ENCODE peak calls at places on chromosomes 16 and 17, in six cellular contexts. O is fibroblast of lung; A is H54; Z is NCI-H510A treated with DMSO at 0.1 percent for 48 hours; B is mucosa of gallbladder; T is activated CD8-positive, alpha-beta T cell treated with anti-CD3 and anti-CD28 coated beads for 36 hours. R is an unnamed sample.

GRCh38 chr17:9170822-9171221 is 149.5 kb downstream of the NTN1 start:
- DNase-seq in O (no peak), A (no peak), Z (no peak), B (no peak), T (no peak), R (no peak)

GRCh38 chr17:82228842-82229685 is at the start of gene SLC16A3:
- DNase-seq in O (peak), A (no peak), Z (no peak), B (no peak), T (peak), R (peak)

GRCh38 chr16:66199189-66199588 is 167.3 kb upstream of the CDH5 start:
- DNase-seq in O (peak), A (no peak), Z (no peak), B (no peak), T (no peak), R (peak)

GRCh38 chr17:75689441-75689873 is 22.3 kb downstream of the SAP30BP start:
- DNase-seq in O (no peak), A (no peak), Z (peak), B (no peak), T (peak), R (no peak)

GRCh38 chr17:27354491-27355081 is 60.7 kb downstream of the WSB1 start:
- DNase-seq in O (no peak), A (no peak), Z (no peak), B (no peak), T (no peak), R (no peak)

GRCh38 chr17:27203241-27203640 is 90.7 kb upstream of the WSB1 start:
- DNase-seq in O (no peak), A (no peak), Z (no peak), B (no peak), T (no peak), R (no peak)

GRCh38 chr16:50036426-50036825 is 11.4 kb downstream of the CNEP1R1 start:
- DNase-seq in O (no peak), A (no peak), Z (no peak), B (no peak), T (no peak), R (no peak)

GRCh38 chr16:56424791-56425438 is 430 bp downstream of the AMFR start:
- DNase-seq in O (peak), A (peak), Z (no peak), B (no peak), T (peak), R (no peak)

GRCh38 chr16:13148294-13148693 is 246.9 kb downstream of the SHISA9 start:
- DNase-seq in O (no peak), A (no peak), Z (peak), B (no peak), T (no peak), R (no peak)

GRCh38 chr16:53090591-53091507 is 36.1 kb downstream of the CHD9 start:
- DNase-seq in O (peak), A (no peak), Z (no peak), B (peak), T (peak), R (peak)

GRCh38 chr17:80893604-80894438 is 97.8 kb upstream of the CHMP6 start:
- DNase-seq in O (no peak), A (no peak), Z (no peak), B (no peak), T (no peak), R (no peak)

GRCh38 chr17:80794281-80795089 is 197.2 kb upstream of the CHMP6 start:
- DNase-seq in O (peak), A (no peak), Z (no peak), B (no peak), T (no peak), R (no peak)

GRCh38 chr16:35141303-35141702 is 1681.9 kb downstream of the TP53TG3F start:
- DNase-seq in O (no peak), A (no peak), Z (no peak), B (no peak), T (no peak), R (no peak)

GRCh38 chr17:4573682-4574081 is 10.6 kb upstream of the SMTNL2 start:
- DNase-seq in O (no peak), A (no peak), Z (no peak), B (no peak), T (peak), R (no peak)

GRCh38 chr16:11350531-11351335 is 5.5 kb downstream of the RMI2 start:
- DNase-seq in O (peak), A (no peak), Z (no peak), B (no peak), T (no peak), R (peak)

GRCh38 chr17:16214190-16215001 is 938 bp downstream of the NCOR1 start:
- DNase-seq in O (no peak), A (no peak), Z (peak), B (no peak), T (no peak), R (peak)

GRCh38 chr17:68204736-68205135 is 43.1 kb upstream of the AMZ2 start:
- DNase-seq in O (no peak), A (peak), Z (no peak), B (no peak), T (no peak), R (no peak)